ENCODE peak calls at places on chromosomes 2 and 18, in four cellular contexts. A is cardiac muscle cell; J is stimulated activated CD4-positive, alpha-beta T cell treated with anti-CD3 and anti-CD28 coated beads, Interleukin-2, amount 100 ng/mL, for 24 hours; H is CD4-positive, alpha-beta T cell. W is an unnamed sample.

GRCh38 chr2:102915128-102915527 is 153.3 kb downstream of the TMEM182 start:
- DNase-seq in A (no peak), J (no peak), H (no peak), W (no peak)

GRCh38 chr2:69389271-69389670 is 2.2 kb upstream of the GFPT1 start:
- DNase-seq in A (no peak), J (no peak), H (no peak), W (no peak)

GRCh38 chr18:28767781-28768211 is 590.9 kb upstream of the CDH2 start:
- DNase-seq in A (no peak), J (no peak), H (no peak), W (no peak)

GRCh38 chr2:236568068-236568921 is 1.3 kb upstream of the ACKR3 start:
- DNase-seq in A (peak; percentile 82), J (peak; percentile 51), H (no peak), W (no peak)

GRCh38 chr2:176552456-176553135 is 283.4 kb downstream of the MTX2 start:
- DNase-seq in A (no peak), J (no peak), H (no peak), W (no peak)

GRCh38 chr2:18829331-18829902 is 240.0 kb upstream of the NT5C1B start:
- DNase-seq in A (no peak), J (no peak), H (no peak), W (no peak)

GRCh38 chr2:204643326-204643725 is 98.1 kb downstream of the PARD3B start:
- DNase-seq in A (no peak), J (no peak), H (no peak), W (no peak)

GRCh38 chr2:181311841-181312240 is 145.3 kb upstream of the ITGA4 start:
- DNase-seq in A (no peak), J (no peak), H (no peak), W (no peak)

GRCh38 chr18:30971338-30971956 is 71.1 kb downstream of the DSC3 start:
- DNase-seq in A (peak; percentile 61), J (no peak), H (no peak), W (no peak)

GRCh38 chr2:95334916-95335641 is 37.9 kb downstream of the KCNIP3 start:
- DNase-seq in A (no peak), J (no peak), H (no peak), W (no peak)

GRCh38 chr2:138712212-138712979 is 67.8 kb downstream of the NXPH2 start:
- DNase-seq in A (no peak), J (no peak), H (no peak), W (no peak)

GRCh38 chr2:238100821-238101771 is 956 bp downstream of the ESPNL start:
- DNase-seq in A (no peak), J (no peak), H (no peak), W (peak; percentile 10)

GRCh38 chr2:112143150-112143549 is 5.0 kb downstream of the FBLN7 start:
- DNase-seq in A (no peak), J (no peak), H (no peak), W (no peak)

GRCh38 chr2:10355471-10356458 is 53.1 kb downstream of the HPCAL1 start:
- DNase-seq in A (no peak), J (no peak), H (no peak), W (no peak)

GRCh38 chr2:227597993-227598392 is 700 bp upstream of the SCYGR2 start:
- DNase-seq in A (no peak), J (no peak), H (no peak), W (no peak)

GRCh38 chr2:10361220-10361588 is 58.5 kb downstream of the HPCAL1 start:
- DNase-seq in A (no peak), J (no peak), H (no peak), W (no peak)

GRCh38 chr2:153595939-153596338 is 117.4 kb upstream of the RPRM start:
- DNase-seq in A (peak; percentile 20), J (no peak), H (no peak), W (no peak)

GRCh38 chr2:68466361-68466777 is 725 bp downstream of the FBXO48 start:
- DNase-seq in A (peak; percentile 16), J (peak; percentile 61), H (peak; percentile 55), W (peak; percentile 27)

GRCh38 chr18:69947361-69948106 is at the start of gene CD226:
- DNase-seq in A (no peak), J (peak; percentile 47), H (peak; percentile 17), W (no peak)

GRCh38 chr2:64214281-64215115 is 70.3 kb upstream of the PELI1 start:
- DNase-seq in A (no peak), J (peak; percentile 29), H (peak; percentile 22), W (no peak)

GRCh38 chr2:189798312-189799029 is 14.2 kb downstream of the PMS1 start:
- DNase-seq in A (no peak), J (no peak), H (no peak), W (no peak)

GRCh38 chr2:213101109-213101508 is 50.3 kb downstream of the IKZF2 start:
- DNase-seq in A (no peak), J (no peak), H (no peak), W (no peak)

GRCh38 chr2:43288417-43289305 is 62.3 kb upstream of the ZFP36L2 start:
- DNase-seq in A (no peak), J (no peak), H (no peak), W (no peak)

GRCh38 chr2:215609089-215610032 is 173.5 kb upstream of the FN1 start:
- DNase-seq in A (no peak), J (no peak), H (no peak), W (no peak)

GRCh38 chr2:98084869-98085238 is 2.1 kb upstream of the VWA3B start:
- DNase-seq in A (no peak), J (no peak), H (no peak), W (no peak)

GRCh38 chr2:140023291-140023690 is 1243.1 kb upstream of the NXPH2 start:
- DNase-seq in A (peak; percentile 3), J (no peak), H (no peak), W (no peak)

GRCh38 chr2:86787701-86788100 is 3.0 kb downstream of the CD8A start:
- DNase-seq in A (no peak), J (no peak), H (no peak), W (no peak)

GRCh38 chr18:6633370-6633769 is 96.1 kb upstream of the ARHGAP28 start:
- DNase-seq in A (no peak), J (no peak), H (no peak), W (no peak)

GRCh38 chr2:16139663-16140610 is 199.6 kb downstream of the MYCN start:
- DNase-seq in A (no peak), J (no peak), H (no peak), W (no peak)

GRCh38 chr2:160862226-160862625 is 298.0 kb upstream of the TANK start:
- DNase-seq in A (no peak), J (no peak), H (no peak), W (no peak)

GRCh38 chr18:60493066-60493465 is 120.5 kb upstream of the MC4R start:
- DNase-seq in A (no peak), J (no peak), H (no peak), W (no peak)

GRCh38 chr18:52287151-52287550 is 52.8 kb upstream of the DCC start:
- DNase-seq in A (no peak), J (no peak), H (no peak), W (no peak)

GRCh38 chr2:122191331-122191730 is 435.9 kb downstream of the TSN start:
- DNase-seq in A (peak; percentile 77), J (no peak), H (no peak), W (peak; percentile 76)

GRCh38 chr18:11324956-11325873 is 175.8 kb upstream of the PIEZO2 start:
- DNase-seq in A (no peak), J (no peak), H (no peak), W (no peak)

GRCh38 chr18:28766027-28766426 is 589.1 kb upstream of the CDH2 start:
- DNase-seq in A (no peak), J (no peak), H (no peak), W (no peak)

GRCh38 chr18:58400337-58400885 is 228.5 kb downstream of the ALPK2 start:
- DNase-seq in A (no peak), J (peak; percentile 26), H (no peak), W (no peak)

GRCh38 chr2:239274391-239275001 is 126.3 kb downstream of the HDAC4 start:
- DNase-seq in A (no peak), J (no peak), H (no peak), W (peak; percentile 65)

GRCh38 chr2:158539176-158539895 is 82.6 kb downstream of the PKP4 start:
- DNase-seq in A (no peak), J (no peak), H (no peak), W (no peak)